ENCODE peak calls at places on chromosomes 7 and 10, in seven cellular contexts. M is adrenal gland, Q is upper lobe of left lung, E is psoas muscle, G is upper lobe of right lung, W is GM23338, D is thoracic aorta. P is an unnamed sample.

GRCh38 chr10:103855424-103855823 is at the start of gene SH3PXD2A:
- DNase-seq in W (peak; percentile 72), D (no peak), M (no peak), G (peak; percentile 74), E (peak; percentile 70), Q (no peak), P (no peak)

GRCh38 chr7:142754681-142755575 is 5.7 kb downstream of the PRSS1 start:
- DNase-seq in M (no peak), E (no peak), G (no peak), D (no peak), Q (no peak), W (no peak), P (no peak)

GRCh38 chr10:97373456-97373855 is 27.7 kb downstream of the RRP12 start:
- DNase-seq in E (no peak), D (no peak), Q (no peak), W (no peak), M (no peak), G (no peak), P (no peak)

GRCh38 chr7:123270553-123270952 is 70.8 kb upstream of the SLC13A1 start:
- DNase-seq in M (no peak), G (no peak), W (no peak), E (no peak), Q (no peak), D (no peak), P (no peak)

GRCh38 chr10:92124020-92124419 is 166.9 kb downstream of the CPEB3 start:
- DNase-seq in Q (no peak), E (no peak), M (no peak), G (no peak), W (no peak), D (no peak), P (no peak)

GRCh38 chr7:152120210-152120609 is 94.7 kb downstream of the GALNT11 start:
- DNase-seq in D (no peak), E (no peak), M (no peak), Q (no peak), W (no peak), G (no peak), P (no peak)

GRCh38 chr10:6461961-6462360 is 118.1 kb downstream of the PRKCQ start:
- DNase-seq in M (no peak), E (no peak), G (no peak), W (no peak), D (no peak), Q (no peak), P (no peak)

GRCh38 chr7:18505870-18506460 is 10.4 kb downstream of the HDAC9 start:
- DNase-seq in E (no peak), G (no peak), D (no peak), W (no peak), Q (no peak), M (no peak), P (no peak)

GRCh38 chr10:122127943-122128342 is 139.0 kb downstream of the TACC2 start:
- DNase-seq in E (peak; percentile 69), M (peak; percentile 78), Q (no peak), D (no peak), W (no peak), G (no peak), P (no peak)

GRCh38 chr7:101673951-101674350 is 44.9 kb upstream of the MYL10 start:
- DNase-seq in Q (no peak), W (no peak), G (no peak), E (no peak), M (no peak), D (no peak), P (no peak)

GRCh38 chr7:28315565-28316420 is 96.5 kb upstream of the CREB5 start:
- DNase-seq in Q (no peak), D (no peak), G (no peak), E (no peak), M (peak; percentile 22), W (no peak), P (no peak)

GRCh38 chr7:149806726-149807125 is 31.4 kb upstream of the ZNF862 start:
- DNase-seq in E (no peak), G (no peak), W (no peak), D (no peak), Q (no peak), M (no peak), P (no peak)

GRCh38 chr10:36670616-36671402 is 454.6 kb upstream of the ANKRD30A start:
- DNase-seq in E (no peak), M (no peak), W (no peak), D (no peak), G (no peak), Q (no peak), P (no peak)

GRCh38 chr7:2478387-2478760 is 2.2 kb upstream of the GRIFIN start:
- DNase-seq in E (peak; percentile 86), W (no peak), D (no peak), Q (peak; percentile 77), G (peak; percentile 75), M (peak; percentile 82), P (peak; percentile 83)

GRCh38 chr7:30285067-30285530 is 702 bp downstream of the ZNRF2 start:
- DNase-seq in D (no peak), E (peak; percentile 69), W (peak; percentile 46), M (peak; percentile 31), G (no peak), Q (peak; percentile 28), P (peak; percentile 68)

GRCh38 chr7:99126921-99127553 is 16.9 kb downstream of the SMURF1 start:
- DNase-seq in W (peak; percentile 34), M (peak; percentile 79), E (no peak), Q (peak; percentile 82), G (peak; percentile 78), D (peak; percentile 8), P (no peak)

GRCh38 chr10:4343798-4344370 is 482.1 kb upstream of the AKR1E2 start:
- DNase-seq in M (no peak), G (no peak), Q (no peak), W (no peak), D (no peak), E (no peak), P (no peak)
- TF ChIP-seq CTCF in M (no peak), G (no peak), Q (no peak), W (no peak), D (no peak), E (no peak), P (no peak)

GRCh38 chr10:21509391-21510217 is 15.9 kb downstream of the SKIDA1 start:
- DNase-seq in Q (no peak), W (peak; percentile 83), E (no peak), D (no peak), M (no peak), G (peak; percentile 52), P (no peak)
- H3K4me1 ChIP-seq in Q (peaks cover 4% of the 10 kb centered on the region), W (peaks cover 74% of the 10 kb centered on the region), E (no peaks in the 10 kb centered on the region), D (no peaks in the 10 kb centered on the region), M (no peaks in the 10 kb centered on the region), G (peaks cover 4% of the 10 kb centered on the region), P (no peaks in the 10 kb centered on the region)

GRCh38 chr10:76970795-76971519 is 666.7 kb downstream of the KCNMA1 start:
- DNase-seq in E (no peak), M (no peak), G (no peak), W (no peak), Q (no peak), D (no peak), P (no peak)
- H3K27me3 ChIP-seq in E (no peaks in the 10 kb centered on the region), M (no peaks in the 10 kb centered on the region), G (no peaks in the 10 kb centered on the region), W (no peaks in the 10 kb centered on the region), Q (no peaks in the 10 kb centered on the region), D (no peaks in the 10 kb centered on the region), P (no peaks in the 10 kb centered on the region)

GRCh38 chr10:59337254-59337653 is 25.1 kb downstream of the FAM13C start:
- DNase-seq in Q (no peak), D (peak; percentile 5), G (no peak), E (no peak), M (peak; percentile 70), W (no peak), P (no peak)

GRCh38 chr10:59340279-59340678 is 22.1 kb downstream of the FAM13C start:
- DNase-seq in W (no peak), M (no peak), Q (no peak), D (no peak), G (no peak), E (no peak), P (no peak)

GRCh38 chr10:59333731-59334130 is 28.6 kb downstream of the FAM13C start:
- DNase-seq in M (no peak), Q (no peak), W (no peak), G (no peak), E (no peak), D (no peak), P (no peak)

GRCh38 chr10:59335497-59335896 is 26.9 kb downstream of the FAM13C start:
- DNase-seq in D (no peak), E (no peak), G (no peak), Q (no peak), M (no peak), W (no peak), P (no peak)

GRCh38 chr10:59336632-59337031 is 25.7 kb downstream of the FAM13C start:
- DNase-seq in G (no peak), E (no peak), Q (no peak), D (no peak), M (no peak), W (no peak), P (no peak)
- TF ChIP-seq CTCF in G (no peak), E (no peak), Q (no peak), D (no peak), M (no peak), W (no peak), P (no peak)

GRCh38 chr7:36205236-36205635 is 52.2 kb downstream of the EEPD1 start:
- DNase-seq in D (no peak), W (no peak), Q (no peak), E (no peak), M (no peak), G (no peak), P (no peak)

GRCh38 chr7:36208406-36208805 is 55.4 kb downstream of the EEPD1 start:
- DNase-seq in G (no peak), E (no peak), Q (no peak), D (no peak), W (no peak), M (no peak), P (no peak)

GRCh38 chr7:36204044-36204663 is 51.1 kb downstream of the EEPD1 start:
- DNase-seq in M (no peak), E (no peak), D (no peak), G (no peak), Q (no peak), W (no peak), P (no peak)

GRCh38 chr7:36207451-36208291 is 54.6 kb downstream of the EEPD1 start:
- DNase-seq in G (no peak), W (no peak), E (peak; percentile 90), Q (peak; percentile 64), M (peak; percentile 89), D (no peak), P (peak; percentile 79)

DNA sequence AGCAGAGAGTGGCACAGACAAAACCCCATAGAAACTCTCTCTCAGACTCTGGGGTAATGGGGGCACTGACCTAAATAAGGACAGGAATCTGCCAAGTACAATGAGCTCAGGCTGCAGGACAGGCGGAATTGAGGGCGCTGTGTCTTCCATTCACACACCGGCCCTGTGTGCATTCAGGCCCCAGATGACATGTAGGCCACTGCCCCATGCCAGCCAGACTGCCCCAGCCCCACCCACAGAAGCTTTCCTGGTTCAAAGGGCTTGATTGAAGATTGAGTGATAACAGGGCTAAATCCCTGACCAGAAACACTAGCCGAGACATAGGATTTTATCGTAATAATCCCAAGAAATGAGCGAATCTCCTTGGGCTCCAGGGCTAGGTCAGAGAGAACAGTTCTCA is 52.8 kb downstream of the EEPD1 start:
- DNase-seq in Q (no peak), E (no peak), D (no peak), W (no peak), M (no peak), G (no peak), P (no peak)
- H3K4me1 ChIP-seq in Q (peaks cover 29% of the 10 kb centered on the region), E (peaks cover 98% of the 10 kb centered on the region), D (peaks cover 82% of the 10 kb centered on the region), W (peaks cover 6% of the 10 kb centered on the region), M (peaks cover 14% of the 10 kb centered on the region), G (peaks cover 33% of the 10 kb centered on the region), P (peaks cover 4% of the 10 kb centered on the region)

P was measured in ascending aorta.